ENCODE peak calls at places on chromosomes 11 and 22, in six cellular contexts. O is adrenal gland, R is A549, B is BJ, X is astrocyte of the spinal cord, Y is GM23338. C is an unnamed sample.

GRCh38 chr22:49155809-49156580 is 671.7 kb downstream of the BRD1 start:
- DNase-seq in O (no peak), Y (no peak), B (no peak), R (no peak), X (no peak), C (peak)

GRCh38 chr11:103202048-103202651 is 92.9 kb downstream of the DYNC2H1 start:
- DNase-seq in X (peak), Y (peak), B (no peak), R (peak), O (no peak), C (no peak)

GRCh38 chr11:76653674-76654309 is 16.8 kb downstream of the LRRC32 start:
- DNase-seq in Y (no peak), X (peak), O (peak), B (peak), R (no peak), C (no peak)

GRCh38 chr11:47004595-47005033 is 68.1 kb downstream of the CSTPP1 start:
- DNase-seq in B (peak), R (no peak), Y (no peak), O (peak), X (peak), C (no peak)

GRCh38 chr11:19890308-19890707 is 177.7 kb downstream of the NAV2 start:
- DNase-seq in B (peak), X (peak), Y (no peak), O (no peak), R (no peak), C (no peak)

GRCh38 chr11:68763181-68763721 is 11.9 kb upstream of the TESMIN start:
- DNase-seq in O (no peak), X (no peak), B (no peak), R (no peak), Y (peak), C (no peak)

GRCh38 chr22:31343235-31344191 is 2.6 kb downstream of the PATZ1 start:
- DNase-seq in R (no peak), Y (peak), O (no peak), B (no peak), X (no peak), C (peak)

GRCh38 chr11:40160418-40160817 is 1299.0 kb downstream of the LRRC4C start:
- DNase-seq in X (no peak), R (no peak), Y (no peak), O (no peak), B (no peak), C (no peak)

GRCh38 chr11:45748801-45749200 is 56.1 kb upstream of the SLC35C1 start:
- DNase-seq in Y (no peak), X (no peak), B (no peak), R (no peak), O (no peak), C (no peak)

GRCh38 chr11:103659138-103659734 is 377.2 kb upstream of the DDI1 start:
- DNase-seq in R (no peak), Y (peak), B (no peak), X (no peak), O (no peak), C (no peak)

GRCh38 chr11:69330330-69330729 is 36.4 kb downstream of the MYEOV start:
- DNase-seq in R (no peak), B (no peak), O (no peak), X (no peak), Y (no peak), C (no peak)

GRCh38 chr11:83583953-83584352 is 297.8 kb upstream of the CCDC90B start:
- DNase-seq in X (peak), O (no peak), R (no peak), Y (no peak), B (peak), C (no peak)

GRCh38 chr11:71530602-71531001 is 3.5 kb downstream of the KRTAP5-7 start:
- DNase-seq in R (no peak), B (no peak), Y (no peak), O (no peak), X (no peak), C (no peak)

GRCh38 chr22:36816635-36817428 is at the start of gene PVALB:
- DNase-seq in B (no peak), O (no peak), X (peak), R (peak), Y (peak), C (no peak)

GRCh38 chr11:111912535-111912934 is at the start of gene HSPB2:
- DNase-seq in O (peak), R (no peak), B (no peak), Y (peak), X (no peak), C (no peak)

GRCh38 chr11:78615724-78616123 is 41.1 kb upstream of the NARS2 start:
- DNase-seq in Y (peak), R (no peak), O (no peak), X (no peak), B (no peak), C (no peak)
- TF ChIP-seq CTCF in Y (peak), R (no peak), O (no peak), X (peak), B (peak), C (no peak)

GRCh38 chr11:123086315-123086714 is 24.4 kb upstream of the HSPA8 start:
- DNase-seq in R (no peak), O (no peak), X (no peak), B (no peak), Y (no peak), C (no peak)

GRCh38 chr11:123084454-123084853 is 22.5 kb upstream of the HSPA8 start:
- DNase-seq in R (no peak), X (no peak), O (no peak), Y (no peak), B (no peak), C (no peak)

GRCh38 chr11:123082977-123083376 is 21.0 kb upstream of the HSPA8 start:
- DNase-seq in Y (no peak), X (peak), B (no peak), O (no peak), R (no peak), C (no peak)

GRCh38 chr11:123085497-123085896 is 23.6 kb upstream of the HSPA8 start:
- DNase-seq in Y (no peak), O (no peak), R (no peak), X (no peak), B (no peak), C (no peak)

DNA sequence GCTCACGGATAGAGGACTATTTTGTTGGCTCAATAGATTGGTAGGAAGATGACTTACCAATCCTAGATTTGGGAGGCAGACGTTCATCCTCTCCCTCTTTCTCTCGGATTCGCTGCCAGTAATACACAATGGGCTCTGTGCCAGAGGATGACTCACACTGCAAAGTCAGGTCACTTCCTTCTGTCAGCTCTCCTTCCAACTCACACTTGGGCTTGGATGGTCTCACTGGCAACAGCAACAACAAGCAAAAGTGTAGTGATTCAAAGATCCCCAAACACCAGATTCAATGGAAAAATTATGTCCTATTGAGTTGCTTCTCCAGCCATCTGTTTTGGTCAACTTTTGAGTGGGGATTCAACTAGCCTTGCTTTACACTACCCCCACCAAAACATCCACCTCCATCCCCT is 21.7 kb upstream of the HSPA8 start:
- DNase-seq in R (peak), X (peak), O (peak), B (peak), Y (no peak), C (no peak)
- TF ChIP-seq CTCF in R (no peak), X (no peak), O (no peak), B (no peak), Y (no peak), C (no peak)

GRCh38 chr11:17771415-17771814 is 36.8 kb downstream of the KCNC1 start:
- DNase-seq in Y (no peak), O (no peak), X (no peak), R (no peak), B (no peak), C (no peak)

GRCh38 chr11:17770917-17771316 is 36.3 kb downstream of the KCNC1 start:
- DNase-seq in B (no peak), R (no peak), X (no peak), O (no peak), Y (no peak), C (no peak)

GRCh38 chr11:17768547-17768946 is 34.0 kb downstream of the KCNC1 start:
- DNase-seq in O (no peak), R (no peak), B (no peak), Y (no peak), X (no peak), C (no peak)

GRCh38 chr11:17769218-17769617 is 34.6 kb downstream of the KCNC1 start:
- DNase-seq in R (no peak), Y (no peak), X (no peak), B (no peak), O (no peak), C (no peak)

GRCh38 chr11:17770048-17770652 is 35.6 kb downstream of the KCNC1 start:
- DNase-seq in R (peak), Y (peak), X (no peak), B (no peak), O (peak), C (no peak)
- TF ChIP-seq CTCF in R (no peak), Y (peak), X (no peak), B (peak), O (no peak), C (no peak)

DNA sequence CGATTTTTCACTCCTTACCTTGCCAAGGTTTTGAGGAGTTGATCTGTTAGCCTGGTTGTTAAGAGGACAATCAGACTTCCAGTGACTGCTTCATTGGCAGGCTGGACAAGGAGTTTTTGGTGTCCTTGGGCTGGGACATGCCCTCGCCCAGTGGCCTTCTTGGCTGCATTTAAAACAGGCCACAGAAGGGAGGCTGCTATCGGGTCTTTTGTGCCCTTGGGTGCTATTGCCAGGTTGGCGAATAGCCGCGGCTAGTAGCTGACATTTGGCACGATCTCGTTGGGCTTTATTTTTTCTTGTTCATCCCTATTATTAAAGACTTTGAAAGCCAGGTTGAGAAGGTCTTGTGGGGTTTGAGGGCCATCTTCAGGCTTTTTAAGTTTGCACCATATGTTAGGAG is 99.4 kb downstream of the ELP4 start:
- DNase-seq in O (peak), R (no peak), Y (no peak), B (no peak), X (no peak), C (no peak)
- TF ChIP-seq CTCF in O (no peak), R (no peak), Y (no peak), B (no peak), X (no peak), C (no peak)

GRCh38 chr11:72703281-72704008 is 29.2 kb upstream of the PDE2A start:
- DNase-seq in X (peak), O (no peak), R (no peak), B (peak), Y (no peak), C (no peak)
- TF ChIP-seq CTCF in X (no peak), O (no peak), R (no peak), B (no peak), Y (no peak), C (no peak)

GRCh38 chr11:17736921-17737817 is 2.6 kb downstream of the KCNC1 start:
- DNase-seq in Y (no peak), O (no peak), X (no peak), B (no peak), R (no peak), C (no peak)
- TF ChIP-seq CTCF in Y (no peak), O (no peak), X (no peak), B (no peak), R (no peak), C (no peak)

GRCh38 chr11:120306519-120307242 is 18.4 kb upstream of the TLCD5 start:
- DNase-seq in R (peak), O (peak), B (peak), Y (peak), X (peak), C (no peak)
- TF ChIP-seq CTCF in R (no peak), O (no peak), B (peak), Y (peak), X (peak), C (no peak)